ENCODE peak calls at places on chromosome 13, in ten cellular contexts. One of them, this sample, is unnamed.

GRCh38 chr13:110263906-110264305 is 43.1 kb downstream of the COL4A1 start:
- ATAC-seq in memory B cell: no peak
- ATAC-seq in CD4-positive, alpha-beta T cell: no peak
- ATAC-seq in Panc1: no peak
- ATAC-seq in activated T-cell treated with anti-CD3 and anti-CD28 coated beads, Interleukin-2, amount 50 U/mL, for 72 hours: no peak
- ATAC-seq in left lobe of liver: no peak
- ATAC-seq in activated CD8-positive, alpha-beta T cell treated with anti-CD3 and anti-CD28 coated beads for 36 hours: no peak
- ATAC-seq in omental fat pad: no peak
- ATAC-seq in left cardiac atrium: peak
- ATAC-seq in right cardiac atrium: peak
- ATAC-seq in this sample: peak

GRCh38 chr13:28035146-28035782 is 46.8 kb upstream of the URAD start:
- ATAC-seq in omental fat pad: no peak
- ATAC-seq in memory B cell: no peak
- ATAC-seq in activated T-cell treated with anti-CD3 and anti-CD28 coated beads, Interleukin-2, amount 50 U/mL, for 72 hours: no peak
- ATAC-seq in activated CD8-positive, alpha-beta T cell treated with anti-CD3 and anti-CD28 coated beads for 36 hours: no peak
- ATAC-seq in left cardiac atrium: no peak
- ATAC-seq in right cardiac atrium: no peak
- ATAC-seq in Panc1: no peak
- ATAC-seq in CD4-positive, alpha-beta T cell: no peak
- ATAC-seq in left lobe of liver: no peak
- ATAC-seq in this sample: no peak

GRCh38 chr13:20658451-20658850 is 45.0 kb upstream of the IL17D start:
- ATAC-seq in memory B cell: no peak
- ATAC-seq in Panc1: no peak
- ATAC-seq in right cardiac atrium: no peak
- ATAC-seq in activated T-cell treated with anti-CD3 and anti-CD28 coated beads, Interleukin-2, amount 50 U/mL, for 72 hours: no peak
- ATAC-seq in omental fat pad: no peak
- ATAC-seq in left cardiac atrium: no peak
- ATAC-seq in CD4-positive, alpha-beta T cell: no peak
- ATAC-seq in activated CD8-positive, alpha-beta T cell treated with anti-CD3 and anti-CD28 coated beads for 36 hours: no peak
- ATAC-seq in left lobe of liver: peak
- ATAC-seq in this sample: no peak

GRCh38 chr13:43804461-43805070 is 17.8 kb upstream of the ENOX1 start:
- ATAC-seq in right cardiac atrium: no peak
- ATAC-seq in activated T-cell treated with anti-CD3 and anti-CD28 coated beads, Interleukin-2, amount 50 U/mL, for 72 hours: peak
- ATAC-seq in Panc1: peak
- ATAC-seq in left cardiac atrium: peak
- ATAC-seq in activated CD8-positive, alpha-beta T cell treated with anti-CD3 and anti-CD28 coated beads for 36 hours: peak
- ATAC-seq in CD4-positive, alpha-beta T cell: no peak
- ATAC-seq in memory B cell: peak
- ATAC-seq in omental fat pad: peak
- ATAC-seq in left lobe of liver: peak
- ATAC-seq in this sample: no peak

GRCh38 chr13:109215377-109215776 is 571.0 kb downstream of the IRS2 start:
- ATAC-seq in right cardiac atrium: no peak
- ATAC-seq in left lobe of liver: no peak
- ATAC-seq in memory B cell: no peak
- ATAC-seq in CD4-positive, alpha-beta T cell: no peak
- ATAC-seq in activated CD8-positive, alpha-beta T cell treated with anti-CD3 and anti-CD28 coated beads for 36 hours: peak
- ATAC-seq in activated T-cell treated with anti-CD3 and anti-CD28 coated beads, Interleukin-2, amount 50 U/mL, for 72 hours: peak
- ATAC-seq in left cardiac atrium: no peak
- ATAC-seq in omental fat pad: no peak
- ATAC-seq in Panc1: no peak
- ATAC-seq in this sample: no peak

GRCh38 chr13:22227895-22228294 is 557.0 kb downstream of the FGF9 start:
- ATAC-seq in CD4-positive, alpha-beta T cell: no peak
- ATAC-seq in Panc1: no peak
- ATAC-seq in left cardiac atrium: no peak
- ATAC-seq in omental fat pad: no peak
- ATAC-seq in left lobe of liver: no peak
- ATAC-seq in memory B cell: peak
- ATAC-seq in activated CD8-positive, alpha-beta T cell treated with anti-CD3 and anti-CD28 coated beads for 36 hours: no peak
- ATAC-seq in activated T-cell treated with anti-CD3 and anti-CD28 coated beads, Interleukin-2, amount 50 U/mL, for 72 hours: no peak
- ATAC-seq in right cardiac atrium: no peak
- ATAC-seq in this sample: no peak

GRCh38 chr13:96090240-96091101 is 564 bp downstream of the HS6ST3 start:
- ATAC-seq in activated T-cell treated with anti-CD3 and anti-CD28 coated beads, Interleukin-2, amount 50 U/mL, for 72 hours: no peak
- ATAC-seq in left lobe of liver: peak
- ATAC-seq in Panc1: peak
- ATAC-seq in left cardiac atrium: peak
- ATAC-seq in activated CD8-positive, alpha-beta T cell treated with anti-CD3 and anti-CD28 coated beads for 36 hours: peak
- ATAC-seq in right cardiac atrium: peak
- ATAC-seq in CD4-positive, alpha-beta T cell: no peak
- ATAC-seq in memory B cell: no peak
- ATAC-seq in omental fat pad: peak
- ATAC-seq in this sample: peak

GRCh38 chr13:110713981-110714797 is 689 bp downstream of the ING1 start:
- ATAC-seq in omental fat pad: no peak
- ATAC-seq in left cardiac atrium: no peak
- ATAC-seq in right cardiac atrium: no peak
- ATAC-seq in CD4-positive, alpha-beta T cell: peak
- ATAC-seq in activated CD8-positive, alpha-beta T cell treated with anti-CD3 and anti-CD28 coated beads for 36 hours: no peak
- ATAC-seq in memory B cell: peak
- ATAC-seq in activated T-cell treated with anti-CD3 and anti-CD28 coated beads, Interleukin-2, amount 50 U/mL, for 72 hours: peak
- ATAC-seq in Panc1: no peak
- ATAC-seq in left lobe of liver: no peak
- ATAC-seq in this sample: no peak

This sample was measured in gastroesophageal sphincter.